ENCODE peak calls at places on chromosomes 1 and 21, in four cellular contexts. T, M, J and L are unnamed samples.

GRCh38 chr1:245752551-245752950 is 597.8 kb downstream of the KIF26B start:
- DNase-seq in M (no peak), J (no peak), T (peak), L (no peak)

GRCh38 chr1:239337776-239338435 is 48.5 kb upstream of the CHRM3 start:
- DNase-seq in T (no peak), M (no peak), J (no peak), L (no peak)

GRCh38 chr1:185409763-185410528 is 92.9 kb upstream of the IVNS1ABP start:
- DNase-seq in J (no peak), T (no peak), M (no peak), L (no peak)

GRCh38 chr1:226063362-226064167 is 1.0 kb downstream of the H3-3A start:
- DNase-seq in T (peak), J (no peak), M (peak), L (peak)

GRCh38 chr1:233240367-233240766 is 55.2 kb downstream of the PCNX2 start:
- DNase-seq in M (no peak), T (no peak), J (no peak), L (no peak)

GRCh38 chr1:174871886-174872285 is 127.9 kb upstream of the CACYBP start:
- DNase-seq in J (no peak), T (no peak), M (no peak), L (no peak)

GRCh38 chr1:9659328-9659727 is 7.8 kb downstream of the PIK3CD start:
- DNase-seq in M (no peak), T (peak), J (no peak), L (no peak)

GRCh38 chr1:47181095-47181954 is 8.5 kb downstream of the PDZK1IP1 start:
- DNase-seq in T (no peak), J (no peak), M (no peak), L (no peak)

GRCh38 chr1:21335750-21336168 is 45.5 kb upstream of the ECE1 start:
- DNase-seq in J (no peak), M (peak), T (no peak), L (no peak)

GRCh38 chr1:27557596-27558340 is 46.2 kb downstream of the AHDC1 start:
- DNase-seq in T (no peak), M (no peak), J (no peak), L (no peak)

GRCh38 chr1:147201276-147201675 is 23.9 kb downstream of the FMO5 start:
- DNase-seq in T (no peak), J (no peak), M (no peak), L (no peak)

GRCh38 chr1:71593523-71593922 is 512.7 kb upstream of the ZRANB2 start:
- DNase-seq in J (no peak), M (no peak), T (peak), L (no peak)

GRCh38 chr1:99707535-99708142 is 58.8 kb downstream of the FRRS1 start:
- DNase-seq in M (peak), J (peak), T (peak), L (peak)

GRCh38 chr1:243213045-243213787 is 41.9 kb downstream of the CEP170 start:
- DNase-seq in J (no peak), T (peak), M (no peak), L (no peak)

GRCh38 chr1:116112388-116113140 is 1.4 kb downstream of the MAB21L3 start:
- DNase-seq in J (peak), M (no peak), T (no peak), L (no peak)

GRCh38 chr21:38082936-38083335 is 166.7 kb upstream of the KCNJ6 start:
- DNase-seq in T (no peak), J (peak), M (no peak), L (no peak)

GRCh38 chr1:108561145-108561458 is 1.2 kb downstream of the EEIG2 start:
- DNase-seq in J (no peak), M (no peak), T (no peak), L (peak)

GRCh38 chr1:90716552-90717355 is at the start of gene BARHL2:
- DNase-seq in M (no peak), J (no peak), T (no peak), L (peak)

GRCh38 chr1:25758466-25759070 is 41.4 kb upstream of the SELENON start:
- DNase-seq in J (no peak), M (no peak), T (no peak), L (no peak)

GRCh38 chr1:234601217-234602017 is 8.6 kb downstream of the IRF2BP2 start:
- DNase-seq in T (peak), J (no peak), M (no peak), L (peak)

GRCh38 chr1:4133541-4133940 is 233.5 kb upstream of the C1orf174 start:
- DNase-seq in T (no peak), J (no peak), M (no peak), L (no peak)